ENCODE peak calls at places on chromosome 3, in seven cellular contexts. One of them, this sample, is unnamed.
A peak's percentile ranks its signal among the peaks of the same experiment; 100 is the strongest.

GRCh38 chr3:65305836-65306235 is 618.0 kb upstream of the ADAMTS9 start:
- DNase-seq in neural crest cell: no peak
- DNase-seq in upper lobe of right lung: no peak
- DNase-seq in left lung: no peak
- DNase-seq in endothelial cell: no peak
- DNase-seq in PC-3: no peak
- DNase-seq in foreskin fibroblast: no peak
- DNase-seq in this sample: no peak

GRCh38 chr3:100264242-100264641 is 3.5 kb downstream of the TBC1D23 start:
- DNase-seq in PC-3: no peak
- DNase-seq in upper lobe of right lung: no peak
- DNase-seq in neural crest cell: no peak
- DNase-seq in left lung: no peak
- DNase-seq in foreskin fibroblast: no peak
- DNase-seq in endothelial cell: no peak
- DNase-seq in this sample: no peak

GRCh38 chr3:52183786-52184445 is 14.0 kb upstream of the ALAS1 start:
- DNase-seq in foreskin fibroblast: no peak
- DNase-seq in endothelial cell: no peak
- DNase-seq in upper lobe of right lung: peak; percentile 49
- DNase-seq in neural crest cell: no peak
- DNase-seq in left lung: peak; percentile 19
- DNase-seq in PC-3: no peak
- DNase-seq in this sample: no peak

GRCh38 chr3:100075731-100076543 is 38.4 kb downstream of the FILIP1L start:
- DNase-seq in foreskin fibroblast: no peak
- DNase-seq in PC-3: no peak
- DNase-seq in upper lobe of right lung: no peak
- DNase-seq in left lung: no peak
- DNase-seq in neural crest cell: no peak
- DNase-seq in endothelial cell: no peak
- DNase-seq in this sample: no peak

GRCh38 chr3:173479301-173479700 is 81.8 kb downstream of the NLGN1 start:
- DNase-seq in endothelial cell: no peak
- DNase-seq in upper lobe of right lung: no peak
- DNase-seq in PC-3: no peak
- DNase-seq in neural crest cell: no peak
- DNase-seq in left lung: no peak
- DNase-seq in foreskin fibroblast: no peak
- DNase-seq in this sample: no peak

GRCh38 chr3:38018296-38019266 is 10.9 kb downstream of the PLCD1 start:
- DNase-seq in PC-3: no peak
- DNase-seq in neural crest cell: no peak
- DNase-seq in upper lobe of right lung: peak; percentile 58
- DNase-seq in left lung: no peak
- DNase-seq in foreskin fibroblast: no peak
- DNase-seq in endothelial cell: no peak
- DNase-seq in this sample: no peak

GRCh38 chr3:149476135-149476684 is 1.7 kb downstream of the TM4SF4 start:
- DNase-seq in upper lobe of right lung: no peak
- DNase-seq in foreskin fibroblast: no peak
- DNase-seq in left lung: no peak
- DNase-seq in endothelial cell: no peak
- DNase-seq in PC-3: no peak
- DNase-seq in neural crest cell: no peak
- DNase-seq in this sample: no peak

GRCh38 chr3:55482496-55483195 is 4.5 kb downstream of the WNT5A start:
- DNase-seq in foreskin fibroblast: peak; percentile 92
- DNase-seq in endothelial cell: peak; percentile 13
- DNase-seq in left lung: no peak
- DNase-seq in PC-3: no peak
- DNase-seq in upper lobe of right lung: no peak
- DNase-seq in neural crest cell: peak; percentile 33
- DNase-seq in this sample: no peak

GRCh38 chr3:31522152-31522551 is 10.6 kb upstream of the STT3B start:
- DNase-seq in foreskin fibroblast: no peak
- DNase-seq in endothelial cell: no peak
- DNase-seq in neural crest cell: no peak
- DNase-seq in PC-3: no peak
- DNase-seq in upper lobe of right lung: no peak
- DNase-seq in left lung: no peak
- DNase-seq in this sample: no peak

GRCh38 chr3:100046986-100047385 is 67.3 kb downstream of the FILIP1L start:
- DNase-seq in foreskin fibroblast: no peak
- DNase-seq in endothelial cell: no peak
- DNase-seq in neural crest cell: no peak
- DNase-seq in PC-3: no peak
- DNase-seq in left lung: no peak
- DNase-seq in upper lobe of right lung: no peak
- DNase-seq in this sample: no peak

GRCh38 chr3:97862582-97862981 is 40.8 kb downstream of the CRYBG3 start:
- DNase-seq in left lung: no peak
- DNase-seq in PC-3: no peak
- DNase-seq in endothelial cell: no peak
- DNase-seq in foreskin fibroblast: no peak
- DNase-seq in neural crest cell: no peak
- DNase-seq in upper lobe of right lung: no peak
- DNase-seq in this sample: no peak

GRCh38 chr3:25783661-25784512 is 644 bp upstream of the NGLY1 start:
- DNase-seq in PC-3: peak; percentile 31
- DNase-seq in left lung: peak; percentile 77
- DNase-seq in endothelial cell: no peak
- DNase-seq in neural crest cell: peak; percentile 61
- DNase-seq in foreskin fibroblast: peak; percentile 53
- DNase-seq in upper lobe of right lung: no peak
- DNase-seq in this sample: no peak

GRCh38 chr3:144059481-144059880 is 87.9 kb downstream of the DIPK2A start:
- DNase-seq in foreskin fibroblast: no peak
- DNase-seq in left lung: no peak
- DNase-seq in PC-3: no peak
- DNase-seq in upper lobe of right lung: no peak
- DNase-seq in neural crest cell: no peak
- DNase-seq in endothelial cell: no peak
- DNase-seq in this sample: no peak

DNA sequence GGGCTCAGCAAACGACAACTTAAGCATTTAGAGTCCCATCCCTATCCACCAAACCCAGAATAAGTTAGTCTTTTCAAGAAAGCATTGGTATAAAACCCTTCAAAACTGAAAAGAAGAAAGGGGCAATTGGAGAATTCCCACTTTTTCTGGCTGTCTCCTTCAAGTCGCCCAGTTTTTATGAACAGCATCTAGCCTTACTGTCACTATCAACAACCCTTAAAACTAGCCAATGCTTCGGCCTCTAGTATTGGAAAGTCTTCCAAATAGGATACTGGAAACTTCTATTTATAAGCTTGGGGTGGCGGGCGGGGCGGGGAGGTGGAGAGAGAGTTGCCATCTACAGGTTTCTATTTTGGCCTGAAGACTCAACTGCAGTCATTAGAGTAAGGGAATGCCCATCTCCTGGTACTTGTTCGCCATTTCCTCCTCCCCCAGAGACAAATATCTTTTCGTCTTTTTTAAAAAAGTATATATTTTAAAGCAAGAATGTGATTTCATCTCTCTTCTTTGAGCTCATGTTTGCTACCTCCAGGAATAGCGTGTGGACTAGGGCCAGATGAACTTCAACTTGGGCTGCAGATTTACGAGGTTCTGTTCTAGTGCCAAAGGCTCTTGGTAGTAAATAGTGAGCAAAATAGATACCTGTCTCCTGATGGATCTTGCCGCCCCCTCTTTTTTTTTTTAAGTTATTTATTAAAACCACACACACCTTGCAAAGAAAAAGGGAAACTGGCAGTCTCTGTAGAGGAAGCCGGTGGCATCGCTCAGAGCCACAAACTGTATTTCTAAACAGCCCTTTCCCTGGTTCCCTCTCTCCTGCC is 2.7 kb downstream of the BCL6 start:
- DNase-seq in endothelial cell: no peak
- DNase-seq in left lung: no peak
- DNase-seq in upper lobe of right lung: no peak
- DNase-seq in PC-3: peak; percentile 70
- DNase-seq in foreskin fibroblast: peak; percentile 60
- DNase-seq in neural crest cell: no peak
- DNase-seq in this sample: no peak
- TF ChIP-seq CTCF in endothelial cell: no peak
- TF ChIP-seq CTCF in left lung: no peak
- TF ChIP-seq CTCF in upper lobe of right lung: no peak
- TF ChIP-seq CTCF in PC-3: no peak
- TF ChIP-seq CTCF in foreskin fibroblast: no peak
- TF ChIP-seq CTCF in neural crest cell: peak; percentile 21
- TF ChIP-seq CTCF in this sample: no peak

DNA sequence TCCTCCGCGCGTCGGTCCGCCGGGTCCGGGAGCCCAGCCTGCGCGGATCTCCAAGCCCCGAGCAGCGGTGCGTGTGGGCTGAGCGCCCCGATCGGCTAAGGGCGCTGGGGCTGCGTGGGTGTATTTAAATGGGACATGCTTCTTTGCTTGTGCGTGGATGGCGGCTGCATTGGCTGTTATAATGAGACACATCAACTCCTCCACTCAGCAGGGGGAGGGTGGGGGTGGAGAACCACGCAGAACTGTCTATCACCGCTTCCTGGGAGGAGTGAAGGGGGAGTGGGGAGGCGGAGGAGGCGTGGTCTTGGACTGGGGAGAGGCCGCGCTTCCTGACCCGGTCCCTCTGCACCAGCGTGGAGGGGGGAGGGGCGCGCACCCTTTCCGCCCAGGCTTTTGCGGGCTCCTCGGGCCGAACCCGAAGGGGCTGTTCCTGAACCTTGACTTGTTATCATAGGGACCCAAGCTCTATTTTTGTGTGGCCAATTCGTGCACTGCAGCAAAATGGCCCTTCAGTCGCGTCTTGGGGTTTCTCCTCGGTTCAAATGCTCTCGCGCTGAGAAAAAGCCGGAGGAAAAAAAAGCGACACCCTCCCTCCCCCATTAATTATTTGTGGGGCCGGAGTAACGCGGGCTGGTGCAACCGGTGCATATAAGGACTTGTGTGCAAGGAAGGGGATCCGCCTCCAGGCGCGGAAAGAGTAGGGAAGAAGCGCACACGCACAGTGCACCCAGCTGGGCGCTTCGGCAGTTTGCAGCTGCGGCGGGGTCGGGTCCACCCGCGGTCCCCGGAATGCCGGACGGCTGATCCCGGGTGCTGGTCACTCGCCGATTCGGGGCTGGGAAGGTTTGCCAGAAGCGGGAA is at the start of gene TNIK:
- DNase-seq in neural crest cell: peak; percentile 79
- DNase-seq in PC-3: peak; percentile 88
- DNase-seq in endothelial cell: peak; percentile 79
- DNase-seq in upper lobe of right lung: peak; percentile 96
- DNase-seq in foreskin fibroblast: peak; percentile 91
- DNase-seq in left lung: peak; percentile 96
- DNase-seq in this sample: peak; percentile 68
- TF ChIP-seq CTCF in neural crest cell: peak; percentile 59
- TF ChIP-seq CTCF in PC-3: peak; percentile 26
- TF ChIP-seq CTCF in endothelial cell: peak; percentile 63
- TF ChIP-seq CTCF in upper lobe of right lung: peak; percentile 18
- TF ChIP-seq CTCF in foreskin fibroblast: no peak
- TF ChIP-seq CTCF in left lung: peak; percentile 8
- TF ChIP-seq CTCF in this sample: peak; percentile 8

DNA sequence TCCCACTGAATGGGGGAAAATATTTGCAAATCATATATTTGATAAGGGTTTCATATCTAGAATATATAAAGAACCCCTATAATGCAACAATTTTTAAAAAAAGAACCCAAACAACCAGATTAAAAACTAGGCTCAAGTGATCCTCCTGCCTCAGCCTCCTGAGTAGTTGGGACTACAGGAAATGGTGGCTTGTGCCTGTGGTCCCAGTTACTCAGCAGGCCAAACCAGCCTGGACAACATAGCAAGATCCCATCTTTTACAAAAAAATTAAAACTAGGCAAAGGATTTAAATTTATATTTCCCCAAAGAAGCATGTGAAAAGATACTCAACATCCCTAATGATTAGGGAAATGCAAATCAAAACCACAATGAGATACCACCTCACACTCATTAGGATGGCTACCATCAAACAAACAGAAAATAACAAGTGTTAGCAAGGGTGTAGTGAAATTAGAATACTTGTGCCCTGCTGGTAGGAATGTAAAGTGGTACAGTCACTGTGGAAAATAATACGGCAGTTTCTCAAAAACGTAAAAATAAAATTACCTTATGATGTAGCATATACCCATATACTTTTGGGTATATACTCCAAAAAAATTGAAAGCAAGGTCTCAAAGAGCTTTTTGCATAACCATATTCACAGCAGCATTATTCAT is 19.7 kb downstream of the TFDP2 start:
- DNase-seq in left lung: no peak
- DNase-seq in endothelial cell: no peak
- DNase-seq in PC-3: no peak
- DNase-seq in upper lobe of right lung: no peak
- DNase-seq in foreskin fibroblast: no peak
- DNase-seq in neural crest cell: no peak
- DNase-seq in this sample: no peak
- TF ChIP-seq CTCF in left lung: no peak
- TF ChIP-seq CTCF in endothelial cell: peak; percentile 57
- TF ChIP-seq CTCF in PC-3: peak; percentile 27
- TF ChIP-seq CTCF in upper lobe of right lung: no peak
- TF ChIP-seq CTCF in foreskin fibroblast: no peak
- TF ChIP-seq CTCF in neural crest cell: peak; percentile 49
- TF ChIP-seq CTCF in this sample: peak; percentile 28

GRCh38 chr3:4419920-4420319 is 47.1 kb downstream of the SUMF1 start:
- DNase-seq in left lung: no peak
- DNase-seq in endothelial cell: no peak
- DNase-seq in upper lobe of right lung: no peak
- DNase-seq in foreskin fibroblast: no peak
- DNase-seq in PC-3: no peak
- DNase-seq in neural crest cell: no peak
- DNase-seq in this sample: no peak

GRCh38 chr3:4418156-4418555 is 48.9 kb downstream of the SUMF1 start:
- DNase-seq in upper lobe of right lung: no peak
- DNase-seq in PC-3: no peak
- DNase-seq in endothelial cell: no peak
- DNase-seq in neural crest cell: no peak
- DNase-seq in foreskin fibroblast: no peak
- DNase-seq in left lung: no peak
- DNase-seq in this sample: no peak

GRCh38 chr3:4419386-4419785 is 47.7 kb downstream of the SUMF1 start:
- DNase-seq in PC-3: no peak
- DNase-seq in endothelial cell: no peak
- DNase-seq in neural crest cell: no peak
- DNase-seq in upper lobe of right lung: no peak
- DNase-seq in left lung: no peak
- DNase-seq in foreskin fibroblast: no peak
- DNase-seq in this sample: no peak

GRCh38 chr3:4417449-4417848 is 49.6 kb downstream of the SUMF1 start:
- DNase-seq in endothelial cell: no peak
- DNase-seq in neural crest cell: no peak
- DNase-seq in left lung: no peak
- DNase-seq in foreskin fibroblast: peak; percentile 50
- DNase-seq in upper lobe of right lung: no peak
- DNase-seq in PC-3: peak; percentile 55
- DNase-seq in this sample: peak; percentile 48

DNA sequence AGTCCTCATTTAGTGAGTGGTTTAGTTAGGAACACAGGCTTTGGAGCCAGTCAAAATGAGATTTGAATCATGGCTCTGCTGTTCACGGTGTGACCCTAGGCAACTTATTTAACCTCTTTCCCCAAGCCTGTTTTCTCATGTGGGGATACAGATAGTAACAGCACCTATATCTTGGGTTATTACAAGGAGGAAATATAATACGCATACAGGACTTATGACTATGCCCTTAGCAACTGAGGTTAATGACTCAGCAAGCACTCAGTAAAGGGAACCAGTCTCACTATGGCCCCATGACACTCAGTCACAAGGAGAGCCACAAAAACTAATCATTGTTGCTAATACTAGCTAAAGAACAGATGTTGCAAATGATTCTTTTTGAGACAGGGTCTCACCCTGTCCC is 45.9 kb downstream of the SUMF1 start:
- DNase-seq in PC-3: peak; percentile 89
- DNase-seq in left lung: no peak
- DNase-seq in neural crest cell: no peak
- DNase-seq in foreskin fibroblast: peak; percentile 79
- DNase-seq in endothelial cell: no peak
- DNase-seq in upper lobe of right lung: no peak
- DNase-seq in this sample: peak; percentile 74
- TF ChIP-seq CTCF in PC-3: no peak
- TF ChIP-seq CTCF in left lung: no peak
- TF ChIP-seq CTCF in neural crest cell: no peak
- TF ChIP-seq CTCF in foreskin fibroblast: no peak
- TF ChIP-seq CTCF in endothelial cell: no peak
- TF ChIP-seq CTCF in upper lobe of right lung: no peak
- TF ChIP-seq CTCF in this sample: no peak

This sample was measured in retinal pigment epithelial cell.